ENCODE peak calls at places on chromosomes 4 and X, in nine cellular contexts. G is EL; C is heart right ventricle; L is D341Med; D is Right ventricle myocardium inferior; H is hippocampal formation; R is GM12865; T is right cardiac atrium; I is stimulated activated CD8-positive, alpha-beta memory T cell treated with anti-CD3 and anti-CD28 coated beads, Interleukin-2, amount 100 ng/mL, for 1 hour. Q is an unnamed sample.

GRCh38 chr4:99943904-99944437 is 2.4 kb downstream of the DNAJB14 start:
- DNase-seq in G (no peak), C (no peak), L (no peak), D (no peak), H (no peak), R (peak; percentile 61), T (no peak), I (no peak), Q (no peak)

GRCh38 chr4:83093060-83093640 is 21.4 kb downstream of the PLAC8 start:
- DNase-seq in G (no peak), C (no peak), L (no peak), D (no peak), H (no peak), R (no peak), T (no peak), I (no peak), Q (no peak)

GRCh38 chrX:29841750-29842149 is 373.6 kb upstream of the MAGEB2 start:
- DNase-seq in G (peak; percentile 2), C (no peak), L (no peak), D (no peak), H (no peak), R (peak; percentile 10), T (no peak), I (no peak), Q (no peak)

GRCh38 chrX:101287402-101287801 is 3.7 kb downstream of the TAF7L start:
- DNase-seq in G (peak; percentile 49), C (no peak), L (no peak), D (no peak), H (peak; percentile 23), R (peak; percentile 36), T (no peak), I (no peak), Q (peak; percentile 60)

GRCh38 chr4:56217383-56217890 is 169.9 kb downstream of the AASDH start:
- DNase-seq in G (no peak), C (no peak), L (no peak), D (no peak), H (no peak), R (no peak), T (no peak), I (no peak), Q (no peak)

GRCh38 chrX:154002215-154002719 is 17.4 kb downstream of the IRAK1 start:
- DNase-seq in G (peak; percentile 47), C (no peak), L (no peak), D (no peak), H (no peak), R (peak; percentile 84), T (no peak), I (no peak), Q (peak; percentile 71)

GRCh38 chr4:137735561-137736104 is 203.3 kb upstream of the PCDH18 start:
- DNase-seq in G (peak; percentile 5), C (peak; percentile 6), L (no peak), D (no peak), H (no peak), R (no peak), T (peak; percentile 30), I (no peak), Q (no peak)

GRCh38 chrX:111180750-111181240 is 84.8 kb downstream of the PAK3 start:
- DNase-seq in G (no peak), C (no peak), L (no peak), D (no peak), H (no peak), R (no peak), T (no peak), I (no peak), Q (no peak)

GRCh38 chr4:89486042-89486441 is 178.4 kb upstream of the GPRIN3 start:
- DNase-seq in G (no peak), C (no peak), L (peak; percentile 25), D (no peak), H (peak; percentile 17), R (no peak), T (no peak), I (no peak), Q (peak; percentile 46)

GRCh38 chrX:119684916-119685224 is 8.1 kb downstream of the SEPTIN6 start:
- DNase-seq in G (no peak), C (no peak), L (no peak), D (no peak), H (no peak), R (no peak), T (no peak), I (no peak), Q (no peak)

GRCh38 chr4:168488800-168489404 is 8.0 kb upstream of the PALLD start:
- DNase-seq in G (no peak), C (no peak), L (no peak), D (no peak), H (no peak), R (no peak), T (no peak), I (no peak), Q (no peak)

GRCh38 chr4:84710520-84710919 is 127.6 kb downstream of the CDS1 start:
- DNase-seq in G (no peak), C (no peak), L (no peak), D (no peak), H (no peak), R (no peak), T (no peak), I (no peak), Q (no peak)

GRCh38 chr4:156596026-156596425 is 375.6 kb downstream of the PDGFC start:
- DNase-seq in G (no peak), C (no peak), L (no peak), D (no peak), H (peak; percentile 7), R (no peak), T (no peak), I (no peak), Q (no peak)

GRCh38 chr4:40800064-40800463 is 50.3 kb downstream of the NSUN7 start:
- DNase-seq in G (no peak), C (no peak), L (no peak), D (no peak), H (no peak), R (peak; percentile 63), T (no peak), I (no peak), Q (no peak)

GRCh38 chrX:53695901-53696300 is 9.4 kb upstream of the HUWE1 start:
- DNase-seq in G (no peak), C (no peak), L (no peak), D (no peak), H (no peak), R (no peak), T (no peak), I (no peak), Q (no peak)

GRCh38 chr4:162506253-162506652 is 342.5 kb upstream of the FSTL5 start:
- DNase-seq in G (no peak), C (no peak), L (no peak), D (no peak), H (no peak), R (no peak), T (no peak), I (no peak), Q (peak; percentile 64)

GRCh38 chr4:7646384-7647061 is 211.8 kb upstream of the PSAPL1 start:
- DNase-seq in G (no peak), C (no peak), L (no peak), D (no peak), H (no peak), R (no peak), T (no peak), I (no peak), Q (no peak)

GRCh38 chr4:57071340-57071739 is 38.8 kb downstream of the IGFBP7 start:
- DNase-seq in G (peak; percentile 48), C (no peak), L (no peak), D (no peak), H (no peak), R (no peak), T (no peak), I (no peak), Q (no peak)

GRCh38 chr4:59834943-59835342 is 1365.2 kb upstream of the ADGRL3 start:
- DNase-seq in G (no peak), C (no peak), L (no peak), D (no peak), H (no peak), R (no peak), T (no peak), I (no peak), Q (no peak)

GRCh38 chr4:147110473-147110872 is 164.8 kb upstream of the TTC29 start:
- DNase-seq in G (no peak), C (no peak), L (no peak), D (no peak), H (no peak), R (peak; percentile 40), T (no peak), I (no peak), Q (no peak)

GRCh38 chrX:56766554-56767412 is 37.7 kb downstream of the NBDY start:
- DNase-seq in G (peak; percentile 50), C (no peak), L (no peak), D (no peak), H (no peak), R (no peak), T (no peak), I (no peak), Q (no peak)

GRCh38 chr4:139278450-139278849 is 1.6 kb downstream of the MGARP start:
- DNase-seq in G (no peak), C (no peak), L (no peak), D (no peak), H (no peak), R (no peak), T (no peak), I (no peak), Q (no peak)

Q was measured in astrocyte of the spinal cord.